ENCODE peak calls at places on chromosomes 11 and 22, in four cellular contexts. One of them, this sample, is unnamed.

GRCh38 chr11:134224710-134225662 is 515 bp downstream of the VPS26B start:
- DNase-seq in K562: peak
- DNase-seq in HepG2: peak
- DNase-seq in WTC11: peak
- DNase-seq in this sample: peak

GRCh38 chr22:32842486-32842885 is 41.0 kb downstream of the TIMP3 start:
- DNase-seq in WTC11: no peak
- DNase-seq in HepG2: no peak
- DNase-seq in K562: no peak
- DNase-seq in this sample: no peak

GRCh38 chr11:69912161-69912910 is 93.1 kb upstream of the FGF3 start:
- DNase-seq in K562: no peak
- DNase-seq in WTC11: peak
- DNase-seq in HepG2: no peak
- DNase-seq in this sample: no peak

GRCh38 chr11:82682003-82682751 is 51.5 kb downstream of the FAM181B start:
- DNase-seq in WTC11: peak
- DNase-seq in HepG2: peak
- DNase-seq in K562: peak
- DNase-seq in this sample: peak

GRCh38 chr11:13535819-13536218 is 40.0 kb upstream of the PTH start:
- DNase-seq in WTC11: no peak
- DNase-seq in K562: peak
- DNase-seq in HepG2: peak
- DNase-seq in this sample: no peak

GRCh38 chr22:43777204-43777671 is 34.9 kb downstream of the EFCAB6 start:
- DNase-seq in HepG2: no peak
- DNase-seq in K562: no peak
- DNase-seq in WTC11: no peak
- DNase-seq in this sample: no peak

GRCh38 chr11:8533332-8533731 is 60.7 kb downstream of the STK33 start:
- DNase-seq in HepG2: no peak
- DNase-seq in K562: no peak
- DNase-seq in WTC11: no peak
- DNase-seq in this sample: no peak

GRCh38 chr22:43228330-43228729 is 41.4 kb upstream of the TTLL12 start:
- DNase-seq in HepG2: no peak
- DNase-seq in WTC11: peak
- DNase-seq in K562: peak
- DNase-seq in this sample: peak

GRCh38 chr11:74255741-74256369 is 55.6 kb downstream of the P4HA3 start:
- DNase-seq in HepG2: peak
- DNase-seq in WTC11: peak
- DNase-seq in K562: peak
- DNase-seq in this sample: peak

GRCh38 chr11:8711895-8712442 is 29.4 kb downstream of the RPL27A start:
- DNase-seq in WTC11: no peak
- DNase-seq in HepG2: no peak
- DNase-seq in K562: no peak
- DNase-seq in this sample: no peak

GRCh38 chr22:20432244-20432686 is 5.4 kb downstream of the SCARF2 start:
- DNase-seq in K562: no peak
- DNase-seq in WTC11: no peak
- DNase-seq in HepG2: no peak
- DNase-seq in this sample: no peak

GRCh38 chr11:59416613-59417012 is 9.6 kb downstream of the OR5A2 start:
- DNase-seq in HepG2: no peak
- DNase-seq in WTC11: no peak
- DNase-seq in K562: no peak
- DNase-seq in this sample: no peak

GRCh38 chr11:44876923-44877322 is 73.8 kb downstream of the TP53I11 start:
- DNase-seq in WTC11: no peak
- DNase-seq in K562: no peak
- DNase-seq in HepG2: no peak
- DNase-seq in this sample: no peak

GRCh38 chr22:30744224-30744623 is 49.5 kb downstream of the OSBP2 start:
- DNase-seq in HepG2: no peak
- DNase-seq in K562: peak
- DNase-seq in WTC11: no peak
- DNase-seq in this sample: no peak

GRCh38 chr11:69792611-69793010 is 17.5 kb upstream of the FGF4 start:
- DNase-seq in HepG2: no peak
- DNase-seq in K562: no peak
- DNase-seq in WTC11: no peak
- DNase-seq in this sample: no peak

GRCh38 chr11:73538381-73538872 is 59.5 kb downstream of the FAM168A start:
- DNase-seq in WTC11: no peak
- DNase-seq in HepG2: no peak
- DNase-seq in K562: no peak
- DNase-seq in this sample: no peak

GRCh38 chr11:58254936-58255335 is 13.1 kb downstream of the OR10W1 start:
- DNase-seq in K562: no peak
- DNase-seq in HepG2: no peak
- DNase-seq in WTC11: no peak
- DNase-seq in this sample: no peak

GRCh38 chr22:50111056-50111455 is 21.2 kb downstream of the MOV10L1 start:
- DNase-seq in K562: no peak
- DNase-seq in WTC11: no peak
- DNase-seq in HepG2: no peak
- DNase-seq in this sample: no peak

GRCh38 chr11:118216621-118217526 is 7.9 kb downstream of the JAML start:
- DNase-seq in K562: no peak
- DNase-seq in WTC11: no peak
- DNase-seq in HepG2: no peak
- DNase-seq in this sample: no peak

GRCh38 chr11:73916435-73916834 is 34.4 kb upstream of the DNAJB13 start:
- DNase-seq in K562: no peak
- DNase-seq in WTC11: no peak
- DNase-seq in HepG2: no peak
- DNase-seq in this sample: no peak

GRCh38 chr11:14764899-14765527 is 121.4 kb downstream of the PDE3B start:
- DNase-seq in HepG2: no peak
- DNase-seq in K562: peak
- DNase-seq in WTC11: no peak
- DNase-seq in this sample: peak

GRCh38 chr11:134499990-134500389 is 87.9 kb upstream of the B3GAT1 start:
- DNase-seq in WTC11: no peak
- DNase-seq in K562: no peak
- DNase-seq in HepG2: no peak
- DNase-seq in this sample: no peak

GRCh38 chr11:64800633-64801464 is 2.2 kb downstream of the MAP4K2 start:
- DNase-seq in HepG2: no peak
- DNase-seq in K562: peak
- DNase-seq in WTC11: no peak
- DNase-seq in this sample: no peak

GRCh38 chr11:12677131-12677530 is 2.9 kb downstream of the TEAD1 start:
- DNase-seq in WTC11: no peak
- DNase-seq in HepG2: no peak
- DNase-seq in K562: no peak
- DNase-seq in this sample: no peak

GRCh38 chr11:12529793-12530192 is 144.4 kb upstream of the TEAD1 start:
- DNase-seq in WTC11: no peak
- DNase-seq in HepG2: no peak
- DNase-seq in K562: no peak
- DNase-seq in this sample: no peak

GRCh38 chr22:36433318-36434231 is 45.8 kb upstream of the MYH9 start:
- DNase-seq in K562: no peak
- DNase-seq in HepG2: peak
- DNase-seq in WTC11: no peak
- DNase-seq in this sample: no peak

GRCh38 chr11:111452146-111452545 is 60.0 kb downstream of the BTG4 start:
- DNase-seq in WTC11: no peak
- DNase-seq in K562: no peak
- DNase-seq in HepG2: no peak
- DNase-seq in this sample: no peak

GRCh38 chr11:111454561-111455192 is 57.5 kb downstream of the BTG4 start:
- DNase-seq in K562: peak
- DNase-seq in WTC11: peak
- DNase-seq in HepG2: peak
- DNase-seq in this sample: peak

GRCh38 chr11:111450480-111451320 is 61.5 kb downstream of the BTG4 start:
- DNase-seq in HepG2: no peak
- DNase-seq in K562: no peak
- DNase-seq in WTC11: no peak
- DNase-seq in this sample: no peak

GRCh38 chr11:111455291-111456085 is 56.7 kb downstream of the BTG4 start:
- DNase-seq in HepG2: no peak
- DNase-seq in WTC11: no peak
- DNase-seq in K562: no peak
- DNase-seq in this sample: no peak

DNA sequence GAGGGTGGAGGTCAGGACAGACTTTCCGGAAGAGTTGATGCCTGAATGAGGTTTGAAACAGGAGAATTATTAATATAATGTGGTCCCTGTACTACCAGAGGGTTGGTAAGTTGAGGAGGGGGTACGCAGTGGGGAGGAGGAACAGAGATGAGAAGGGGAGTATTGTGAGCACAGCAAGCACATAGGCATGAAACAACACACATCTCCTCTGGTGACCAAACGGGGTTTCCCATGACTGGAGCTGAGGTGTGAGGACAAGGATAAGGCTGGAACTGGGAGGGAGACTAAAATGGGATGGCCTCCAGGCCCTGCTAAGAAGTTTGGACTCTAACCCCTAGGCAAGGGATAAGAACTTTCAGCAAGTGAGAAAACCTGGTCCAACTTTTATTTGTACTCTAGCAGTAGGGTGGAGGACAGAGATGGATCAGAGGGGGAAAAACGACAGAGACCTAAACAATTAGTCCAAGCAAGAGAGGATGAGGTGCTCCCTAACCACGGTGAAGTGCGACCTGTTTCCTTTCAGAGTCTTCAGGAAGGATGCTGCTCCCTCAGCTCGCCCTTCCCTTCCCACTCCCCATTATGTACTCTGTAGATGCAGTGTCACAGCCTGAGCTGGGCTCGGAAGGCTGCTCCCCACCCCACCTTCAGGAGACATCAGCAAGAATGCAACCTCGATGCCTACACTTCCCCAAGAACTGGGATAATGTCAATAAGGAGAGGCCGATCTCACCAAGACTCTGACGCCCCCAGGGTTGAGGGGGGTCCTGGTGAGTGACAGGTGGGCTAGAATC is 59.2 kb downstream of the BTG4 start:
- DNase-seq in WTC11: no peak
- DNase-seq in K562: no peak
- DNase-seq in HepG2: no peak
- DNase-seq in this sample: no peak
- TF ChIP-seq ELF4 in WTC11: no peak
- TF ChIP-seq ELF4 in K562: no peak
- TF ChIP-seq ELF4 in HepG2: no peak
- TF ChIP-seq ELF4 in this sample: no peak

DNA sequence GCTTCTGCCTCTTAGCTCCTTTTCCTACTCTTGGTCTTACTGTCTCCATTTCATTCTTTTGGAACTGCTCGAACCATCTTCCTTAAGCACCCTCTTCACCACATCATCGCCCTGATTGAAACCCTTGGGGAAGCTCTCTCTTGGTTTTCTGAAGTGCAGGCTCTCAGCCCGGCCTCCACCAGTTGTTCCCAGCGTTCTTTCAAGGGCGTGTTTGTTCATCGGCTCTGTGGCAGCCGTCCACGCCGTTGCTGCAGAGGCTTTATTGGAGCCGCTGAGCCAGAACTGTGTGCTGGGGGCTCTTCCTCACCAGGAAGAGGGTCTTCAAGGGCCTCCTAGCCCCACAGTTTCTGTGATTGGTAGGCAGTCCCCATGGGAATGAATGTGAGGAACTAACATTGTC is 214.1 kb downstream of the TBC1D22A start:
- DNase-seq in K562: no peak
- DNase-seq in HepG2: no peak
- DNase-seq in WTC11: no peak
- DNase-seq in this sample: no peak
- TF ChIP-seq ELF4 in K562: no peak
- TF ChIP-seq ELF4 in HepG2: no peak
- TF ChIP-seq ELF4 in WTC11: no peak
- TF ChIP-seq ELF4 in this sample: no peak

DNA sequence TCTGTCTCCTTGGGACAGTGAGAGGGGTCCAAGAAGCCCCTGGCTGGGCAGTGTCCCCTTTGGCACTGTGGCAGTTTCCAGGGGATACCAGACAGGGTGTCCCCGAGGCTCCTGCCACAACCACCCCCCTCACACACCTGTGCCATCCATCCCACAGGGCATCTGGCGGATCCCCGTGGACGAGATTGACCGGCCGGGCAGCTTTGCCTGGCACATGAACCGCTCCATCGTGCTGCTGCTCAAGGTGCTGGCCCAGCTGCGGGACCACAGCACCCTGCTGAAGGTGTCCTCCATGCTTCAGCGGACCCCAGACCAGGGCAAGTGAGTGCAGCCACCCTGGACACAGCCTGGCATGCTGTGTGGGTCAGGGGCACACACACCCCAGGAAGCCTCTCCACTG is 17.0 kb upstream of the SUSD2 start:
- DNase-seq in K562: no peak
- DNase-seq in HepG2: no peak
- DNase-seq in WTC11: no peak
- DNase-seq in this sample: no peak
- TF ChIP-seq ELF4 in K562: no peak
- TF ChIP-seq ELF4 in HepG2: no peak
- TF ChIP-seq ELF4 in WTC11: no peak
- TF ChIP-seq ELF4 in this sample: no peak

GRCh38 chr11:62433141-62433543 is 14.3 kb downstream of the SCGB1A1 start:
- DNase-seq in K562: no peak
- DNase-seq in WTC11: no peak
- DNase-seq in HepG2: no peak
- DNase-seq in this sample: no peak
- TF ChIP-seq ELF4 in K562: no peak
- TF ChIP-seq ELF4 in WTC11: no peak
- TF ChIP-seq ELF4 in HepG2: no peak
- TF ChIP-seq ELF4 in this sample: no peak

GRCh38 chr11:131421066-131421855 is 50.8 kb downstream of the NTM start:
- DNase-seq in WTC11: no peak
- DNase-seq in K562: no peak
- DNase-seq in HepG2: no peak
- DNase-seq in this sample: no peak

GRCh38 chr11:131428853-131429252 is 58.4 kb downstream of the NTM start:
- DNase-seq in K562: no peak
- DNase-seq in HepG2: no peak
- DNase-seq in WTC11: no peak
- DNase-seq in this sample: no peak

GRCh38 chr11:131422491-131422890 is 52.1 kb downstream of the NTM start:
- DNase-seq in K562: no peak
- DNase-seq in WTC11: no peak
- DNase-seq in HepG2: no peak
- DNase-seq in this sample: no peak

GRCh38 chr11:131425285-131425684 is 54.9 kb downstream of the NTM start:
- DNase-seq in K562: no peak
- DNase-seq in HepG2: peak
- DNase-seq in WTC11: no peak
- DNase-seq in this sample: no peak

GRCh38 chr11:131423715-131424114 is 53.3 kb downstream of the NTM start:
- DNase-seq in WTC11: no peak
- DNase-seq in K562: no peak
- DNase-seq in HepG2: no peak
- DNase-seq in this sample: no peak
- TF ChIP-seq ELF4 in WTC11: no peak
- TF ChIP-seq ELF4 in K562: no peak
- TF ChIP-seq ELF4 in HepG2: no peak
- TF ChIP-seq ELF4 in this sample: no peak